ENCODE peak calls at places on chromosomes 12 and 14, in four cellular contexts. A is AG04450, X is breast epithelium, H is IMR-90. O is an unnamed sample.

GRCh38 chr12:106981781-106982180 is 5.2 kb downstream of the MTERF2 start:
- DNase-seq in A (no peak), X (no peak), H (peak), O (no peak)

GRCh38 chr12:64085996-64086395 is 136.1 kb downstream of the KICS2 start:
- DNase-seq in A (no peak), X (no peak), H (peak), O (no peak)

GRCh38 chr12:96395236-96395635 is 5.0 kb downstream of the CDK17 start:
- DNase-seq in A (no peak), X (no peak), H (no peak), O (no peak)

GRCh38 chr12:101697197-101697929 is at the start of gene CHPT1:
- DNase-seq in A (no peak), X (peak), H (peak), O (no peak)

GRCh38 chr14:54676822-54677708 is 110.1 kb downstream of the SAMD4A start:
- DNase-seq in A (peak), X (no peak), H (peak), O (peak)

GRCh38 chr12:123118397-123118945 is 32.4 kb downstream of the PITPNM2 start:
- DNase-seq in A (peak), X (no peak), H (peak), O (no peak)

GRCh38 chr14:59044707-59045106 is 143.8 kb upstream of the DAAM1 start:
- DNase-seq in A (no peak), X (no peak), H (no peak), O (no peak)

GRCh38 chr12:15405601-15406000 is 83.3 kb downstream of the PTPRO start:
- DNase-seq in A (no peak), X (no peak), H (no peak), O (no peak)

GRCh38 chr12:127054531-127054930 is 1212.4 kb upstream of the TMEM132C start:
- DNase-seq in A (no peak), X (no peak), H (no peak), O (no peak)

GRCh38 chr12:75489613-75490210 is 9.2 kb downstream of the GLIPR1 start:
- DNase-seq in A (no peak), X (no peak), H (peak), O (no peak)

GRCh38 chr12:89162704-89163261 is 189.5 kb downstream of the DUSP6 start:
- DNase-seq in A (peak), X (no peak), H (peak), O (peak)

GRCh38 chr14:62162998-62163589 is 400.9 kb downstream of the SNAPC1 start:
- DNase-seq in A (no peak), X (no peak), H (peak), O (no peak)

GRCh38 chr14:98412431-98412830 is 859.6 kb downstream of the BCL11B start:
- DNase-seq in A (no peak), X (no peak), H (no peak), O (no peak)

GRCh38 chr14:55572578-55572977 is 7.4 kb upstream of the KTN1 start:
- DNase-seq in A (no peak), X (no peak), H (no peak), O (no peak)

GRCh38 chr12:111570090-111570961 is 28.8 kb downstream of the ATXN2 start:
- DNase-seq in A (peak), X (no peak), H (peak), O (no peak)

GRCh38 chr12:3698218-3698974 is 54.5 kb downstream of the CRACR2A start:
- DNase-seq in A (peak), X (no peak), H (peak), O (no peak)

GRCh38 chr12:86456241-86456640 is 200.1 kb upstream of the MGAT4C start:
- DNase-seq in A (no peak), X (no peak), H (no peak), O (no peak)

GRCh38 chr14:103522028-103522581 is 525 bp downstream of the CKB start:
- DNase-seq in A (no peak), X (no peak), H (no peak), O (no peak)

GRCh38 chr12:68148261-68148951 is 11.1 kb downstream of the IFNG start:
- DNase-seq in A (no peak), X (no peak), H (no peak), O (no peak)

GRCh38 chr12:992647-993046 is 1.6 kb downstream of the ERC1 start:
- DNase-seq in A (no peak), X (no peak), H (no peak), O (no peak)

GRCh38 chr12:19967001-19967400 is 401.3 kb upstream of the PDE3A start:
- DNase-seq in A (no peak), X (no peak), H (no peak), O (no peak)

GRCh38 chr12:25583545-25583944 is 30.5 kb upstream of the LMNTD1 start:
- DNase-seq in A (no peak), X (no peak), H (peak), O (no peak)

GRCh38 chr12:29752121-29752520 is 31.6 kb downstream of the TMTC1 start:
- DNase-seq in A (no peak), X (no peak), H (peak), O (no peak)

GRCh38 chr12:92107621-92108131 is 38.0 kb downstream of the BTG1 start:
- DNase-seq in A (no peak), X (no peak), H (no peak), O (no peak)

GRCh38 chr12:128680555-128680954 is 143.2 kb downstream of the SLC15A4 start:
- DNase-seq in A (no peak), X (no peak), H (no peak), O (no peak)

GRCh38 chr14:94129111-94129757 is at the start of gene IFI27L2:
- DNase-seq in A (peak), X (no peak), H (peak), O (peak)
- H3K27ac ChIP-seq in A (peak), X (peak), H (peak), O (peak)

GRCh38 chr14:29721586-29721985 is 206.1 kb downstream of the PRKD1 start:
- DNase-seq in A (no peak), X (no peak), H (no peak), O (no peak)

GRCh38 chr14:29712586-29712985 is 215.1 kb downstream of the PRKD1 start:
- DNase-seq in A (no peak), X (no peak), H (no peak), O (no peak)

GRCh38 chr14:29717906-29718305 is 209.7 kb downstream of the PRKD1 start:
- DNase-seq in A (no peak), X (no peak), H (peak), O (no peak)

DNA sequence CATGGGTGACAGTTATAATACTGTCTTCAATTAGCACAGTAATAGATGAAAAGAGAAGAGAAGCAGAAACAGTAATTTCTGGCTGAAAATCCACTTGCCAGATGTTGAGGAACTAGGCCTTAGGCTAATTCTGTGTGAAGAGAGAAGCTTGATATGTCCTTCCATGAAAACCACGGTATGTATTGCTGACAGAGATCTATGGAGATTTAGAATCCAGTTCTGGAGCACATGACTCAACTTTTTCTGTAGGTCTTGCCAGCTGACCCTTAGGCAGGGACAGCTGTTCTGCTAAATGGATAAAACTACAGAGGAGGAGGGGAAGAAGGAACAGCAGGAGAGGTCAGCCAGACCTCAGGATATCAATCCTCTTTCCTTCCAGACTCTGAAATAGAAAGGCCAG is 211.5 kb downstream of the PRKD1 start:
- DNase-seq in A (peak), X (no peak), H (peak), O (no peak)
- H3K27ac ChIP-seq in A (no peak), X (no peak), H (no peak), O (no peak)

GRCh38 chr14:37196604-37197420 is 925 bp upstream of the MIPOL1 start:
- DNase-seq in A (no peak), X (no peak), H (no peak), O (no peak)

GRCh38 chr14:37195327-37195726 is 2.4 kb upstream of the MIPOL1 start:
- DNase-seq in A (peak), X (no peak), H (peak), O (no peak)

GRCh38 chr14:37198273-37198598 is 499 bp downstream of the MIPOL1 start:
- DNase-seq in A (no peak), X (no peak), H (no peak), O (no peak)

GRCh38 chr14:37197421-37198272 is at the start of gene MIPOL1:
- DNase-seq in A (peak), X (peak), H (peak), O (peak)

DNA sequence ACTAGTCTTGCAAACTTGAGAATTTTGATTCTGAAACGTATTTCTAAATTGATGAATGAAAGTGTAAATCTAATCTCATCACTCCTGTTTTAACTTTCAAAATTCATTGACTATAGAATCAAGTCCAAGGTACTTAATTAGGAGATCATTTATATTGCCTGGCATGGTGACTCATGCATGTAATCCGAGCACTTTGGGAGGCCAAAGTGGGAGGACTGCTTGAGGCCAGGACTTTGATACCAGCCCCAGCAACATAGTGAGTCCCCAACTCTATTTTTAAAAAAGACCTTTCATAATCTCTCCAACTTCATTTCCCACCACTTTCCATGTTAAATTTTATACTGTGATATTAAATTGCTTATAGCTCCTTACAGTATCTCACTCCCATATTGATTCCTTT is 3.0 kb upstream of the MIPOL1 start:
- DNase-seq in A (no peak), X (no peak), H (no peak), O (no peak)
- H3K27ac ChIP-seq in A (no peak), X (no peak), H (no peak), O (no peak)

GRCh38 chr12:56158029-56158925 is at the start of gene MYL6:
- DNase-seq in A (peak), X (peak), H (peak), O (peak)

GRCh38 chr12:56160160-56160763 is 2.1 kb downstream of the MYL6 start:
- DNase-seq in A (no peak), X (no peak), H (peak), O (no peak)

GRCh38 chr12:56160894-56161667 is 2.9 kb downstream of the MYL6 start:
- DNase-seq in A (no peak), X (no peak), H (no peak), O (no peak)

GRCh38 chr12:56158926-56159461 is 835 bp downstream of the MYL6 start:
- DNase-seq in A (peak), X (peak), H (peak), O (peak)

GRCh38 chr12:56159482-56160105 is 1.4 kb downstream of the MYL6 start:
- DNase-seq in A (no peak), X (no peak), H (no peak), O (no peak)
- H3K27ac ChIP-seq in A (peak), X (peak), H (peak), O (peak)

GRCh38 chr14:104680056-104680805 is 9.2 kb upstream of the INF2 start:
- DNase-seq in A (no peak), X (no peak), H (peak), O (peak)

GRCh38 chr14:104681689-104682074 is 7.7 kb upstream of the INF2 start:
- DNase-seq in A (no peak), X (peak), H (peak), O (peak)

GRCh38 chr14:104678901-104679705 is 10.3 kb upstream of the INF2 start:
- DNase-seq in A (no peak), X (no peak), H (no peak), O (peak)

GRCh38 chr14:104682107-104682593 is 7.3 kb upstream of the INF2 start:
- DNase-seq in A (no peak), X (no peak), H (no peak), O (no peak)

GRCh38 chr14:104680806-104681688 is 8.4 kb upstream of the INF2 start:
- DNase-seq in A (no peak), X (peak), H (peak), O (peak)
- H3K27ac ChIP-seq in A (peak), X (peak), H (peak), O (peak)

DNA sequence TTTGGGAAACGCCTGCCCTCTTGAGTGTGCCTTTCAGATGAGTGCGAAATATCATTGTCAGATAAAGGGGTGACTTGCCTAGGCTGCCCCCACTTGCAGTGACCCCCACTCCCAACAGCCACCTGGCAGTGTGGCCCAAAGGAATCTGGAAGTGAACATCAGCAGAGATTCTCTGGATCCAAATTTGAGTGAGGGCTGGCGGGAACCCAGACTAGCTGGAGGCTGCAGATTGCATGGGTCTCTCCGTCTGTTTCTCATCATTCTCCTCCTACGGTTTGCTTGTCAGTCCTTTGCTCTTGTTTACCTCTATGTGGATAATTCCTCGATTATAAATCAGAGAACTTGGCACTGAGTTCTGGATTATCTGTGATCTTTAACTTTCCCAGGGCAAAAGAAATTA is 280.8 kb downstream of the ZFP36L1 start:
- DNase-seq in A (peak), X (no peak), H (peak), O (no peak)
- H3K27ac ChIP-seq in A (no peak), X (peak), H (no peak), O (peak)

GRCh38 chr12:52186135-52186840 is 5.5 kb downstream of the KRT80 start:
- DNase-seq in A (no peak), X (no peak), H (peak), O (no peak)

GRCh38 chr12:52187206-52187605 is 4.6 kb downstream of the KRT80 start:
- DNase-seq in A (no peak), X (no peak), H (no peak), O (no peak)

GRCh38 chr12:52189376-52190174 is 2.2 kb downstream of the KRT80 start:
- DNase-seq in A (no peak), X (no peak), H (peak), O (no peak)

GRCh38 chr12:52188658-52189057 is 3.2 kb downstream of the KRT80 start:
- DNase-seq in A (no peak), X (no peak), H (no peak), O (no peak)

DNA sequence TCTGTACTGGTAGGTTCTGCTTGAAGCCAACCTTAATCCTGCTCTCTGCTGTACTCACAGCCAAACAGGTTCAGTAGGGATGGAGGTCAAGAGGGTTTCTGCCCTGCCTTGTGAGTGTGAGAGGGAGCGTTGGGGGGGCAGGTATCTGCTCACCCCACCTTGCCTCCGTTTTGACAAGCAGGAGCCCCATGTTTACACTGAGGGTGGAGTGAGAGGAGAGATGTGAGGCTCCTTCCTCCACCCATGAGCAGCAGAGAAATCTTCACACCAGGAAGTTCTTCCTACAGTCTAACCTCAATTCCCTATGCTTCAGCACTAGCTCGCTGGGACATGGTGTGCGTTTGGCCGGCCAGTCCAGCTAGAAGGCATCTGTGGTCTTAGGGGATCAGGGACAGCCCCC is 4.2 kb downstream of the KRT80 start:
- DNase-seq in A (no peak), X (no peak), H (no peak), O (no peak)
- H3K27ac ChIP-seq in A (no peak), X (peak), H (peak), O (peak)

DNA sequence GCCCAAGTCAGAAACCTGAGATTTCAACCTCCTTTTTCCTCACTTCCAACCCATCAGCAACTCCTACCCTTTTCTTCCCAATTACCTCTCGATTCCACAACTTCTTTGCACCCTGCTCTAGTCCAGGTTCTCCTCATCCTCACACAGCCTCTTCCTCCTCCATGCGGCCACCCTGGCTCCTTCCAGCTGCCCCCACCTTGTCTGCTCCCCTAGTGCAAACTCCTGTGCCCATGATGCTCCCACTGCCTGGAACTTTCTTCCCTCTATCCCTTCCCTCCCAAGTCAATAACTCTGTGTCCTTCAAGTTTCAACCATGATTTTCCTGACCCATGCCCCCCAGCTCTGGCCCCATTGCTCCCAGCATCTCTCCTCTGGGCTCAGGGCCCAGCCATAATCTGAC is 17.3 kb downstream of the SELPLG start:
- DNase-seq in A (no peak), X (no peak), H (no peak), O (no peak)
- H3K27ac ChIP-seq in A (no peak), X (peak), H (no peak), O (no peak)

DNA sequence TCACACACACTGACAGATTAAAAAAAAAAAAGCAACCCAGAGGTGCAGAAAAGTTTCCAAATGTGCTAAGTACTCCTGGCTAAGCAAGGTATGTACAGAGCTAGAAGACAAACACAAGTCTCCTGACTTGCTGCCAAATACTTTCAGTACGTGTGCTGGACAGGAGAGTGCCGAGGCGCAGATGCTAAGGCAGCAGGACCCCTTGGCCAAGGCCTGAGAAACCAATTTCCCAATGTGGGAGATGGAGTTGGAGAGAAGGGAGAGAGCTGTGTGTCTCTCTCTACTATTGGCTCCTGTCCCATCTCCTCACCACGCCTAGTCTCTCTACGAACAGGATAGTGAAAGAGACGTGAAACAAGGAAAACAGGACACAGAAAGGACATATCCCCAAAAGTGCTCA is 5.3 kb downstream of the SPRYD3 start:
- DNase-seq in A (no peak), X (no peak), H (no peak), O (no peak)
- H3K27ac ChIP-seq in A (no peak), X (peak), H (no peak), O (peak)